ENCODE peak calls at places on chromosome 2, in four cellular contexts. A is IMR-90, U is neuronal stem cell, I is H9. J is an unnamed sample.

GRCh38 chr2:45024600-45025291 is 15.5 kb upstream of the SIX2 start:
- DNase-seq in I (no peak), U (no peak), A (peak; percentile 53), J (peak; percentile 73)

GRCh38 chr2:207546822-207547221 is 17.1 kb downstream of the CREB1 start:
- DNase-seq in A (no peak), I (no peak), U (no peak), J (no peak)

GRCh38 chr2:72533767-72534166 is 292.1 kb downstream of the EXOC6B start:
- DNase-seq in U (no peak), A (peak; percentile 57), I (no peak), J (no peak)

GRCh38 chr2:172179045-172179742 is 76.5 kb upstream of the DLX2 start:
- DNase-seq in A (peak; percentile 35), I (no peak), U (no peak), J (peak; percentile 10)

GRCh38 chr2:36705326-36706020 is 9.0 kb downstream of the VIT start:
- DNase-seq in A (no peak), I (no peak), U (no peak), J (no peak)

GRCh38 chr2:200125463-200125862 is 170.1 kb downstream of the MAIP1 start:
- DNase-seq in I (no peak), U (no peak), A (no peak), J (no peak)

GRCh38 chr2:187654535-187654934 is 100.3 kb upstream of the TFPI start:
- DNase-seq in A (no peak), U (no peak), I (peak; percentile 56), J (no peak)

GRCh38 chr2:120999374-121000097 is 263.9 kb downstream of the GLI2 start:
- DNase-seq in U (no peak), I (peak; percentile 22), A (no peak), J (no peak)

GRCh38 chr2:232794981-232795380 is 18.6 kb upstream of the KCNJ13 start:
- DNase-seq in U (no peak), I (no peak), A (no peak), J (no peak)

GRCh38 chr2:142097711-142098110 is 33.1 kb downstream of the LRP1B start:
- DNase-seq in A (no peak), U (no peak), I (no peak), J (no peak)

DNA sequence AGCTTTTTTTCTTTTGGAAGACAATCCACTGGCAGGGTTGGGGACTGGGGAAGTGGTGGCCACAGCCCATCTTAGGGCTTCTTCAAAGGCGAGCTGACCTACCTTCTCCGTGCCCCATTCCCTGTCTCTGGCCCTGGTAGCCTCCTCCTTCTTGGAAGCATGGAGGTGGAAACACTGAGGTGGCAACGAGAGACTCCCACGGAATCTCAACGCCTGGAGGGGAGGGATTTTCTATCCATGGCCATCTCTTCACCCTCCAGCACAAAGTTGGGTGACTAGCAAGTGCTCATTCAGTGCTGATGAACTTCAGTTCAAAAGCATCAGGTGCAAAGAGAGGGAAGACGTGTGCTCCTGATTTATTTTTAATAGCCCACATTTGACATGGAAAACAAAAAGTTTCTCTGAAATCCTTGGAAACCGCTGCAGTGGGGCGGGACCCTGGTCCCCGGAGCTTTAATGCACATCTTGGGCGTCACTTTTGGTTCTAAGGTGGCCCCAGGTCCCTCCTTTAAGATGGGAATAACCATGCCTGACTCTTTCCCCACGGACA is 615 bp upstream of the ARMC9 start:
- DNase-seq in U (no peak), I (no peak), A (no peak), J (peak; percentile 33)
- H2AK5ac ChIP-seq in U (no peak overlapping the region), I (no peak overlapping the region), A (peak overlapping the region; percentile 81), J (no peak overlapping the region)

GRCh38 chr2:74102516-74102915 is 45.2 kb downstream of the BOLA3 start:
- DNase-seq in I (no peak), U (no peak), A (no peak), J (no peak)

GRCh38 chr2:74101574-74102300 is 46.0 kb downstream of the BOLA3 start:
- DNase-seq in I (peak; percentile 18), A (no peak), U (no peak), J (no peak)

GRCh38 chr2:74099271-74099670 is 48.4 kb downstream of the BOLA3 start:
- DNase-seq in I (peak; percentile 20), A (no peak), U (no peak), J (no peak)

GRCh38 chr2:74099835-74100234 is 47.9 kb downstream of the BOLA3 start:
- DNase-seq in I (peak; percentile 19), A (no peak), U (no peak), J (no peak)

GRCh38 chr2:74100254-74101216 is 47.2 kb downstream of the BOLA3 start:
- DNase-seq in I (peak; percentile 22), A (no peak), U (no peak), J (no peak)
- H2AK5ac ChIP-seq in I (no peak overlapping the region), A (no peak overlapping the region), U (no peak overlapping the region), J (no peak overlapping the region)

DNA sequence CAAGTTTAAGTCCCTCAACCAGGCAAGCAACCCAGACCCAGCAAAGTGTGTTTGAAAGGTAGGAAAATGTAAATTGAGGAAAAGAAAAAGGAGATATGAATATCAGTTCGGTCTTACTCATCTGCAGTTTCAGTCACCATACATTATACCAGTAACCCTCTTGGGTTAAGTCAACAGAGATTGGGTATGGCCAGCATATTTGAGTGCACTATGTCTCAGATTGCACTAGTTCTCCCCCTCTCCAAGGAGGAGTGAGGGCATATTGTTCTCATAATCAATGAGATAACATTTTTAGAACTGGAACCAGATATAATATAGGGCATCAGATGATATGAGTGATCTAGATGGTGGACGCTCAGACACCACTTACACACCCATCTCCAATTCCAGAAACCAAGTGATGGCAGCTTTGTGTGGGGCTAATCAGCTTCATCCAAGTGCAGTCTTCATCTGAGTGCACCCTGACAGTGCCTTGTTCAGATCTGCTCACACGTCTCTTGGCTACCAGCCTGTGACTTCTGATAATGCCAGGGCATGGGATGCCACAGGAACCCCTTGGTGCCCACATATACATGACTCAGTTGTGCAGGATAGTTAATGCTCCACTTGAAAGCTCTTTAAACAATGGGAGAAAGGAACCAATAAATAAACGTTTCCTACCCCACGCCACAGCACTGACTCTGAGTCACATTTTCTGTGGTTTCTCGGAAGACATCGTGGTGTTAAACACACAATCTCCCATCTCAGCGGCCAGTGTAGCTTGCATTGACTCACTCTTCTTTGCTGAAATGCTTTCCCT is 141.7 kb downstream of the COPS8 start:
- DNase-seq in I (no peak), U (no peak), A (peak; percentile 97), J (no peak)
- H2AK5ac ChIP-seq in I (no peak overlapping the region), U (no peak overlapping the region), A (peak overlapping the region; percentile 91), J (no peak overlapping the region)

GRCh38 chr2:179613701-179614100 is 247.7 kb downstream of the ZNF385B start:
- DNase-seq in A (peak; percentile 23), I (no peak), U (no peak), J (no peak)
- H2AK5ac ChIP-seq in A (peak overlapping the region; percentile 77), I (no peak overlapping the region), U (no peak overlapping the region), J (no peak overlapping the region)

DNA sequence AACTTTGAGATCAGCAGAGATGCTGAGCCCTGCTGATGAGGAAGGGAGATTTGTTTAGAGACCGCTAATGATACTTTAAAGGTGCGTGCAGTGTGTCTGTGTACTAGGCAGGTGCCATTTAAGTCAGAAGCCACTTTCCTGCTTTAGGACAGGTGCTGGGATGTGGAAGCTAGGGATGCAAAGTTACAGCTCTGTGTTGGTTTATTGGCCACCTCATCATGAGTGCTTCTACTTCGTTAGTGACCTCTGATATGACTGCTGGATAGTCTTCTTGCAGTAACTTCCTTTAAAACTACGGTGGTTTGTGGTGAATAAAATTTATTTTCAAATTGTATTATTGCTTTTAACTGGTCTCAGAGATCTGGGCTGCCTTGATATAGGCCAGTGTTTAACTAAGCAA is 44.1 kb downstream of the FMNL2 start:
- DNase-seq in A (no peak), U (no peak), I (no peak), J (no peak)
- H2AK5ac ChIP-seq in A (no peak overlapping the region), U (no peak overlapping the region), I (no peak overlapping the region), J (no peak overlapping the region)